ENCODE peak calls at places on chromosomes 12 and 14, in nine cellular contexts. E, D, A, V, K, C, L, T and J are unnamed samples.
A peak's percentile ranks its signal among the peaks of the same experiment; 100 is the strongest.

GRCh38 chr12:96514328-96514727 is 25.0 kb downstream of the CFAP54 start:
- DNase-seq in C (no peak), E (no peak), V (no peak), A (no peak), L (no peak), D (no peak), K (peak; percentile 39), T (no peak), J (no peak)

GRCh38 chr12:76033116-76034001 is 1.8 kb upstream of the PHLDA1 start:
- DNase-seq in C (no peak), V (no peak), K (no peak), T (no peak), E (no peak), D (no peak), L (peak; percentile 53), A (no peak), J (no peak)

GRCh38 chr14:41505491-41505890 is 101.2 kb upstream of the LRFN5 start:
- DNase-seq in K (peak; percentile 4), T (no peak), D (no peak), C (no peak), E (no peak), V (no peak), A (no peak), L (no peak), J (no peak)

GRCh38 chr14:91754819-91755218 is 22.9 kb upstream of the CATSPERB start:
- DNase-seq in C (no peak), T (no peak), V (no peak), A (no peak), D (no peak), L (no peak), E (no peak), K (no peak), J (no peak)

GRCh38 chr14:25431211-25432076 is 381.5 kb upstream of the STXBP6 start:
- DNase-seq in C (peak; percentile 0), K (peak; percentile 3), V (no peak), T (no peak), D (peak; percentile 42), L (no peak), A (no peak), E (no peak), J (no peak)

GRCh38 chr14:104149278-104149595 is 10.8 kb downstream of the KIF26A start:
- DNase-seq in C (no peak), A (no peak), D (no peak), E (no peak), L (no peak), V (no peak), T (no peak), K (no peak), J (no peak)

GRCh38 chr12:32917094-32917611 is 20.6 kb upstream of the PKP2 start:
- DNase-seq in K (peak; percentile 94), L (no peak), T (no peak), C (no peak), D (no peak), A (no peak), E (no peak), V (no peak), J (no peak)

GRCh38 chr14:78448483-78449094 is 278.4 kb downstream of the NRXN3 start:
- DNase-seq in E (peak; percentile 38), K (peak; percentile 1), A (no peak), T (no peak), V (no peak), D (peak; percentile 35), C (peak; percentile 44), L (peak; percentile 36), J (peak; percentile 4)

GRCh38 chr12:102955926-102956737 is 1.3 kb upstream of the ASCL1 start:
- DNase-seq in D (no peak), K (no peak), V (no peak), E (no peak), A (no peak), L (no peak), C (no peak), T (peak; percentile 67), J (no peak)

GRCh38 chr12:108915632-108916133 is 35.8 kb downstream of the DAO start:
- DNase-seq in V (no peak), D (no peak), A (no peak), L (no peak), C (no peak), T (no peak), K (no peak), E (no peak), J (no peak)

GRCh38 chr12:24201258-24201970 is 251.9 kb upstream of the SOX5 start:
- DNase-seq in E (no peak), V (no peak), K (peak; percentile 28), A (no peak), L (no peak), D (no peak), C (no peak), T (no peak), J (no peak)

GRCh38 chr14:92877757-92878431 is 45.1 kb upstream of the CHGA start:
- DNase-seq in D (no peak), C (no peak), A (no peak), K (no peak), V (no peak), T (no peak), E (no peak), L (no peak), J (no peak)

GRCh38 chr14:76498976-76499375 is 123.0 kb downstream of the ESRRB start:
- DNase-seq in C (no peak), E (no peak), A (no peak), K (no peak), T (peak; percentile 39), L (no peak), D (no peak), V (no peak), J (no peak)

GRCh38 chr14:98501836-98502235 is 770.2 kb downstream of the BCL11B start:
- DNase-seq in E (no peak), T (no peak), D (no peak), K (no peak), V (no peak), A (no peak), C (no peak), L (no peak), J (no peak)

GRCh38 chr12:94175763-94176660 is 27.6 kb downstream of the PLXNC1 start:
- DNase-seq in K (peak; percentile 70), D (peak; percentile 21), A (no peak), L (peak; percentile 28), E (no peak), V (no peak), C (no peak), T (no peak), J (no peak)

GRCh38 chr12:103868215-103868614 is 27.2 kb upstream of the NT5DC3 start:
- DNase-seq in C (no peak), V (no peak), E (no peak), A (no peak), K (no peak), D (no peak), L (peak; percentile 73), T (no peak), J (no peak)

GRCh38 chr12:74889563-74890236 is 319.9 kb downstream of the KCNC2 start:
- DNase-seq in T (no peak), A (no peak), K (peak; percentile 71), C (no peak), D (no peak), L (peak; percentile 64), V (no peak), E (no peak), J (no peak)

GRCh38 chr12:100455896-100456295 is 17.8 kb upstream of the NR1H4 start:
- DNase-seq in T (no peak), K (no peak), C (no peak), A (no peak), V (no peak), L (no peak), D (no peak), E (no peak), J (no peak)

GRCh38 chr12:58896278-58896677 is 24.0 kb downstream of the LRIG3 start:
- DNase-seq in L (no peak), C (no peak), A (no peak), E (no peak), V (no peak), T (no peak), K (no peak), D (no peak), J (no peak)

GRCh38 chr12:54596526-54596946 is 8.1 kb upstream of the PPP1R1A start:
- DNase-seq in K (peak; percentile 57), A (peak; percentile 52), L (peak; percentile 62), D (peak; percentile 50), C (peak; percentile 42), V (no peak), E (peak; percentile 46), T (peak; percentile 89), J (peak; percentile 41)

GRCh38 chr14:54174437-54174836 is 217.8 kb upstream of the BMP4 start:
- DNase-seq in L (no peak), V (no peak), A (no peak), E (no peak), C (no peak), D (no peak), K (no peak), T (no peak), J (no peak)

GRCh38 chr12:25377475-25378179 is 126.9 kb upstream of the KRAS start:
- DNase-seq in V (no peak), C (peak; percentile 86), E (peak; percentile 54), A (peak; percentile 37), K (peak; percentile 88), L (peak; percentile 65), D (peak; percentile 62), T (no peak), J (peak; percentile 80)

GRCh38 chr12:57581802-57582201 is 9.2 kb upstream of the PIP4K2C start:
- DNase-seq in T (no peak), C (no peak), L (no peak), D (no peak), K (no peak), A (no peak), V (no peak), E (no peak), J (no peak)